ENCODE peak calls at places on chromosome 20, in eight cellular contexts. E is tibial artery, C is cardiac muscle cell, X is H1, T is right cardiac atrium, O is left ventricle myocardium inferior, V is right atrium auricular region, U is PC-3. H is an unnamed sample. For H3K9me3, the result is how much of the 10 kb centered on the place peaks cover.

GRCh38 chr20:16290358-16290757 is 282.9 kb downstream of the KIF16B start:
- DNase-seq in E (no peak), T (no peak), V (no peak), C (no peak), U (no peak), O (no peak), X (no peak), H (no peak)

GRCh38 chr20:35134900-35135299 is 12.2 kb downstream of the EDEM2 start:
- DNase-seq in C (no peak), O (peak), X (no peak), V (no peak), U (no peak), E (no peak), T (peak), H (no peak)

GRCh38 chr20:41080866-41081265 is 52.2 kb downstream of the TOP1 start:
- DNase-seq in V (no peak), E (no peak), X (no peak), U (no peak), C (no peak), T (no peak), O (no peak), H (no peak)

GRCh38 chr20:45067558-45067957 is 33.4 kb downstream of the KCNS1 start:
- DNase-seq in T (no peak), E (no peak), X (no peak), V (no peak), O (no peak), U (peak), C (peak), H (no peak)

GRCh38 chr20:58458342-58459057 is 56.7 kb downstream of the APCDD1L start:
- DNase-seq in V (no peak), C (peak), X (no peak), U (peak), O (no peak), T (no peak), E (no peak), H (no peak)

GRCh38 chr20:37473249-37474000 is 47.6 kb upstream of the NNAT start:
- DNase-seq in E (no peak), U (no peak), V (no peak), C (no peak), O (no peak), X (no peak), T (peak), H (no peak)

GRCh38 chr20:25504366-25505135 is 80.8 kb downstream of the NINL start:
- DNase-seq in V (no peak), C (no peak), T (no peak), X (no peak), U (no peak), E (no peak), O (no peak), H (no peak)

GRCh38 chr20:14303106-14303505 is 34.3 kb downstream of the FLRT3 start:
- DNase-seq in E (no peak), T (no peak), U (no peak), X (no peak), C (no peak), V (no peak), O (no peak), H (no peak)

GRCh38 chr20:49540696-49541435 is 27.1 kb downstream of the PTGIS start:
- DNase-seq in U (no peak), T (no peak), C (no peak), V (peak), O (no peak), X (no peak), E (no peak), H (no peak)

GRCh38 chr20:58128635-58129625 is 99.5 kb downstream of the ANKRD60 start:
- DNase-seq in E (no peak), O (no peak), V (peak), C (no peak), T (no peak), U (no peak), X (no peak), H (no peak)

GRCh38 chr20:24787071-24787470 is 162.0 kb upstream of the CST7 start:
- DNase-seq in X (no peak), E (no peak), T (no peak), C (no peak), U (no peak), V (no peak), O (no peak), H (no peak)

GRCh38 chr20:54043044-54043967 is 27.1 kb downstream of the BCAS1 start:
- DNase-seq in V (no peak), E (no peak), X (no peak), O (no peak), T (peak), U (peak), C (no peak), H (no peak)

GRCh38 chr20:46458891-46459750 is 52.7 kb upstream of the ELMO2 start:
- DNase-seq in O (peak), U (no peak), C (peak), E (no peak), T (peak), X (peak), V (no peak), H (peak)

GRCh38 chr20:14741616-14742015 is 404.2 kb upstream of the FLRT3 start:
- DNase-seq in C (no peak), O (no peak), E (no peak), X (no peak), T (no peak), V (no peak), U (peak), H (no peak)

GRCh38 chr20:4820833-4821518 is 99.3 kb downstream of the PRND start:
- DNase-seq in C (peak), U (peak), O (no peak), E (peak), X (no peak), V (no peak), T (no peak), H (peak)

GRCh38 chr20:56515657-56516381 is 8.7 kb upstream of the FAM209A start:
- DNase-seq in O (no peak), C (peak), X (no peak), U (peak), T (no peak), E (no peak), V (no peak), H (no peak)

GRCh38 chr20:47573586-47573985 is 71.9 kb downstream of the NCOA3 start:
- DNase-seq in C (no peak), U (no peak), X (no peak), T (no peak), E (no peak), V (no peak), O (no peak), H (no peak)

GRCh38 chr20:1326031-1326930 is 2.7 kb downstream of the SDCBP2 start:
- DNase-seq in E (peak), O (peak), X (no peak), V (peak), T (peak), U (no peak), C (peak), H (no peak)

GRCh38 chr20:1588166-1588868 is 30.8 kb upstream of the SIRPD start:
- DNase-seq in O (no peak), X (no peak), C (no peak), V (no peak), T (no peak), U (no peak), E (no peak), H (no peak)

GRCh38 chr20:24870876-24871275 is 78.2 kb upstream of the CST7 start:
- DNase-seq in X (no peak), T (no peak), U (no peak), O (no peak), E (no peak), C (no peak), V (no peak), H (peak)

GRCh38 chr20:9129756-9130155 is 60.9 kb downstream of the PLCB4 start:
- DNase-seq in O (no peak), X (no peak), U (no peak), E (no peak), C (no peak), V (no peak), T (no peak), H (no peak)

GRCh38 chr20:30610044-30610693 is 647.3 kb upstream of the DEFB115 start:
- DNase-seq in U (no peak), V (no peak), E (no peak), X (no peak), O (no peak), C (no peak), T (peak), H (peak)
- H3K9me3 ChIP-seq in U (under half), V (under half), E (under half), X (half or more), O (under half), C (under half), T (under half), H (under half)

DNA sequence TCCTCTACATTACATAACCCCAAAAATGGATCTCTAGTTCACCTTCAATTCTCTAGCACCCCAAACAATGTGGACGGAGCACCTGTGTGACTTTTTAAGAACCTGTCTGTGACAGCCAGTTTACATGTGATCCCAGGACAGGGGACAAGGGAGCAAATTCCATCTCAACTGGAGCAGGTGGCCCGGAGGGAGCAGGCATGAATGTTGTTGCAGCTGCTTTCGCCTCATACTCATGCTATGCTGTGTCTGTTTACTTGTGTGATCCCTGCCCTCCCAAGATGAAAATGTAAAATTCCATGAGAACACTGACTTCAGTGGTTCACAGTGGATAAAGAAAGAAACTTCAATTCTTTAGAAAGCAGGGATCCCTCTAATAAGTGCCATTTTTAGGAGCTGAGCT is 600.3 kb downstream of the CDH26 start:
- DNase-seq in T (no peak), X (no peak), O (no peak), E (no peak), V (no peak), C (no peak), U (no peak), H (no peak)
- H3K9me3 ChIP-seq in T (under half), X (under half), O (under half), E (under half), V (under half), C (under half), U (under half), H (under half)

GRCh38 chr20:31308535-31309162 is at the start of gene DEFB116:
- DNase-seq in X (no peak), U (no peak), O (no peak), E (no peak), V (no peak), T (no peak), C (no peak), H (no peak)
- H3K9me3 ChIP-seq in X (half or more), U (under half), O (under half), E (under half), V (under half), T (under half), C (under half), H (under half)

GRCh38 chr20:23282111-23282510 is 68.5 kb upstream of the NXT1 start:
- DNase-seq in X (no peak), T (no peak), E (no peak), V (no peak), O (no peak), U (no peak), C (no peak), H (no peak)

GRCh38 chr20:23284009-23284408 is 66.6 kb upstream of the NXT1 start:
- DNase-seq in X (no peak), T (no peak), O (no peak), C (no peak), U (no peak), E (no peak), V (no peak), H (no peak)

GRCh38 chr20:23282546-23282945 is 68.0 kb upstream of the NXT1 start:
- DNase-seq in E (no peak), O (no peak), V (no peak), X (no peak), C (no peak), U (no peak), T (no peak), H (no peak)

GRCh38 chr20:23285536-23285935 is 65.1 kb upstream of the NXT1 start:
- DNase-seq in U (no peak), C (no peak), E (peak), T (no peak), O (no peak), V (no peak), X (no peak), H (no peak)

GRCh38 chr20:23283096-23283850 is 67.3 kb upstream of the NXT1 start:
- DNase-seq in U (no peak), T (no peak), X (no peak), O (no peak), C (no peak), E (no peak), V (no peak), H (no peak)
- H3K9me3 ChIP-seq in U (under half), T (under half), X (under half), O (under half), C (under half), E (under half), V (under half), H (under half)

GRCh38 chr20:36415475-36416002 is 109.4 kb downstream of the DLGAP4 start:
- DNase-seq in U (no peak), V (no peak), X (no peak), C (no peak), E (no peak), T (no peak), O (no peak), H (no peak)
- H3K9me3 ChIP-seq in U (under half), V (under half), X (under half), C (under half), E (under half), T (under half), O (under half), H (under half)